ENCODE peak calls at places on chromosomes 16 and 17, in eight cellular contexts. One of them, this sample, is unnamed.
A peak's percentile ranks its signal among the peaks of the same experiment; 100 is the strongest.

GRCh38 chr16:75534560-75535205 is 1.2 kb downstream of the CHST5 start:
- DNase-seq in fibroblast of mammary gland: no peak
- DNase-seq in sciatic nerve: no peak
- DNase-seq in KBM-7: no peak
- DNase-seq in head of caudate nucleus: no peak
- DNase-seq in activated naive CD8-positive, alpha-beta T cell treated with anti-CD3 and anti-CD28 coated beads for 36 hours: no peak
- DNase-seq in anterior cingulate cortex: no peak
- DNase-seq in HFF-Myc: no peak
- DNase-seq in this sample: no peak

GRCh38 chr17:77834170-77835115 is 124.1 kb upstream of the TNRC6C start:
- DNase-seq in activated naive CD8-positive, alpha-beta T cell treated with anti-CD3 and anti-CD28 coated beads for 36 hours: peak; percentile 76
- DNase-seq in fibroblast of mammary gland: peak; percentile 86
- DNase-seq in HFF-Myc: no peak
- DNase-seq in sciatic nerve: peak; percentile 72
- DNase-seq in anterior cingulate cortex: peak; percentile 23
- DNase-seq in KBM-7: peak; percentile 56
- DNase-seq in head of caudate nucleus: no peak
- DNase-seq in this sample: peak; percentile 80

GRCh38 chr17:49862781-49863331 is 15.0 kb upstream of the TAC4 start:
- DNase-seq in KBM-7: no peak
- DNase-seq in anterior cingulate cortex: no peak
- DNase-seq in fibroblast of mammary gland: no peak
- DNase-seq in head of caudate nucleus: no peak
- DNase-seq in activated naive CD8-positive, alpha-beta T cell treated with anti-CD3 and anti-CD28 coated beads for 36 hours: no peak
- DNase-seq in HFF-Myc: no peak
- DNase-seq in sciatic nerve: no peak
- DNase-seq in this sample: no peak

GRCh38 chr17:74010903-74011302 is 192.6 kb upstream of the RPL38 start:
- DNase-seq in HFF-Myc: no peak
- DNase-seq in fibroblast of mammary gland: no peak
- DNase-seq in activated naive CD8-positive, alpha-beta T cell treated with anti-CD3 and anti-CD28 coated beads for 36 hours: no peak
- DNase-seq in KBM-7: no peak
- DNase-seq in anterior cingulate cortex: no peak
- DNase-seq in head of caudate nucleus: no peak
- DNase-seq in sciatic nerve: no peak
- DNase-seq in this sample: no peak

GRCh38 chr17:77375917-77376651 is 235.3 kb downstream of the SEC14L1 start:
- DNase-seq in HFF-Myc: no peak
- DNase-seq in sciatic nerve: no peak
- DNase-seq in fibroblast of mammary gland: peak; percentile 91
- DNase-seq in head of caudate nucleus: no peak
- DNase-seq in activated naive CD8-positive, alpha-beta T cell treated with anti-CD3 and anti-CD28 coated beads for 36 hours: peak; percentile 79
- DNase-seq in anterior cingulate cortex: no peak
- DNase-seq in KBM-7: no peak
- DNase-seq in this sample: no peak

GRCh38 chr17:76166906-76167305 is 25.9 kb upstream of the FOXJ1 start:
- DNase-seq in activated naive CD8-positive, alpha-beta T cell treated with anti-CD3 and anti-CD28 coated beads for 36 hours: no peak
- DNase-seq in anterior cingulate cortex: no peak
- DNase-seq in sciatic nerve: no peak
- DNase-seq in HFF-Myc: no peak
- DNase-seq in KBM-7: no peak
- DNase-seq in fibroblast of mammary gland: no peak
- DNase-seq in head of caudate nucleus: peak; percentile 44
- DNase-seq in this sample: no peak

GRCh38 chr16:52572656-52573055 is 25.7 kb upstream of the TOX3 start:
- DNase-seq in anterior cingulate cortex: no peak
- DNase-seq in activated naive CD8-positive, alpha-beta T cell treated with anti-CD3 and anti-CD28 coated beads for 36 hours: no peak
- DNase-seq in fibroblast of mammary gland: no peak
- DNase-seq in KBM-7: no peak
- DNase-seq in sciatic nerve: no peak
- DNase-seq in HFF-Myc: no peak
- DNase-seq in head of caudate nucleus: no peak
- DNase-seq in this sample: no peak

GRCh38 chr17:35243459-35244204 is 760 bp downstream of the SLFN5 start:
- DNase-seq in KBM-7: peak; percentile 45
- DNase-seq in head of caudate nucleus: no peak
- DNase-seq in activated naive CD8-positive, alpha-beta T cell treated with anti-CD3 and anti-CD28 coated beads for 36 hours: peak; percentile 68
- DNase-seq in sciatic nerve: peak; percentile 64
- DNase-seq in fibroblast of mammary gland: peak; percentile 84
- DNase-seq in anterior cingulate cortex: no peak
- DNase-seq in HFF-Myc: peak; percentile 72
- DNase-seq in this sample: no peak

GRCh38 chr17:40356906-40357861 is 7.4 kb downstream of the GJD3 start:
- DNase-seq in activated naive CD8-positive, alpha-beta T cell treated with anti-CD3 and anti-CD28 coated beads for 36 hours: no peak
- DNase-seq in head of caudate nucleus: no peak
- DNase-seq in fibroblast of mammary gland: no peak
- DNase-seq in sciatic nerve: peak; percentile 63
- DNase-seq in KBM-7: no peak
- DNase-seq in anterior cingulate cortex: no peak
- DNase-seq in HFF-Myc: no peak
- DNase-seq in this sample: no peak

GRCh38 chr17:72120878-72121163 is at the start of gene SOX9:
- DNase-seq in HFF-Myc: no peak
- DNase-seq in anterior cingulate cortex: peak; percentile 91
- DNase-seq in KBM-7: no peak
- DNase-seq in fibroblast of mammary gland: peak; percentile 81
- DNase-seq in head of caudate nucleus: peak; percentile 96
- DNase-seq in activated naive CD8-positive, alpha-beta T cell treated with anti-CD3 and anti-CD28 coated beads for 36 hours: no peak
- DNase-seq in sciatic nerve: peak; percentile 87
- DNase-seq in this sample: peak; percentile 97

GRCh38 chr17:76139801-76140660 is 1.0 kb downstream of the FOXJ1 start:
- DNase-seq in activated naive CD8-positive, alpha-beta T cell treated with anti-CD3 and anti-CD28 coated beads for 36 hours: peak; percentile 78
- DNase-seq in sciatic nerve: no peak
- DNase-seq in fibroblast of mammary gland: peak; percentile 7
- DNase-seq in head of caudate nucleus: no peak
- DNase-seq in KBM-7: no peak
- DNase-seq in anterior cingulate cortex: no peak
- DNase-seq in HFF-Myc: no peak
- DNase-seq in this sample: peak; percentile 56

GRCh38 chr17:43572368-43572980 is 26.3 kb upstream of the ETV4 start:
- DNase-seq in anterior cingulate cortex: no peak
- DNase-seq in HFF-Myc: no peak
- DNase-seq in sciatic nerve: no peak
- DNase-seq in KBM-7: no peak
- DNase-seq in head of caudate nucleus: no peak
- DNase-seq in fibroblast of mammary gland: no peak
- DNase-seq in activated naive CD8-positive, alpha-beta T cell treated with anti-CD3 and anti-CD28 coated beads for 36 hours: no peak
- DNase-seq in this sample: no peak

GRCh38 chr17:6374271-6374691 is 60.6 kb downstream of the AIPL1 start:
- DNase-seq in head of caudate nucleus: peak; percentile 19
- DNase-seq in anterior cingulate cortex: no peak
- DNase-seq in KBM-7: no peak
- DNase-seq in activated naive CD8-positive, alpha-beta T cell treated with anti-CD3 and anti-CD28 coated beads for 36 hours: no peak
- DNase-seq in fibroblast of mammary gland: no peak
- DNase-seq in sciatic nerve: no peak
- DNase-seq in HFF-Myc: no peak
- DNase-seq in this sample: no peak

GRCh38 chr17:4728124-4728523 is 3.1 kb upstream of the MED11 start:
- DNase-seq in KBM-7: no peak
- DNase-seq in fibroblast of mammary gland: no peak
- DNase-seq in head of caudate nucleus: no peak
- DNase-seq in HFF-Myc: no peak
- DNase-seq in activated naive CD8-positive, alpha-beta T cell treated with anti-CD3 and anti-CD28 coated beads for 36 hours: no peak
- DNase-seq in anterior cingulate cortex: no peak
- DNase-seq in sciatic nerve: no peak
- DNase-seq in this sample: no peak

GRCh38 chr16:87060026-87060986 is 256.9 kb downstream of the C16orf95 start:
- DNase-seq in activated naive CD8-positive, alpha-beta T cell treated with anti-CD3 and anti-CD28 coated beads for 36 hours: no peak
- DNase-seq in sciatic nerve: no peak
- DNase-seq in fibroblast of mammary gland: peak; percentile 45
- DNase-seq in head of caudate nucleus: no peak
- DNase-seq in KBM-7: no peak
- DNase-seq in HFF-Myc: no peak
- DNase-seq in anterior cingulate cortex: no peak
- DNase-seq in this sample: no peak

GRCh38 chr17:14311186-14311705 is 10.4 kb downstream of the HS3ST3B1 start:
- DNase-seq in sciatic nerve: no peak
- DNase-seq in head of caudate nucleus: no peak
- DNase-seq in anterior cingulate cortex: no peak
- DNase-seq in KBM-7: no peak
- DNase-seq in fibroblast of mammary gland: no peak
- DNase-seq in HFF-Myc: no peak
- DNase-seq in activated naive CD8-positive, alpha-beta T cell treated with anti-CD3 and anti-CD28 coated beads for 36 hours: no peak
- DNase-seq in this sample: no peak

GRCh38 chr17:79413591-79413990 is 197.3 kb downstream of the RBFOX3 start:
- DNase-seq in HFF-Myc: no peak
- DNase-seq in head of caudate nucleus: no peak
- DNase-seq in sciatic nerve: no peak
- DNase-seq in KBM-7: no peak
- DNase-seq in fibroblast of mammary gland: no peak
- DNase-seq in activated naive CD8-positive, alpha-beta T cell treated with anti-CD3 and anti-CD28 coated beads for 36 hours: no peak
- DNase-seq in anterior cingulate cortex: no peak
- DNase-seq in this sample: no peak

GRCh38 chr17:80427366-80428282 is 12.7 kb downstream of the ENDOV start:
- DNase-seq in activated naive CD8-positive, alpha-beta T cell treated with anti-CD3 and anti-CD28 coated beads for 36 hours: no peak
- DNase-seq in anterior cingulate cortex: no peak
- DNase-seq in sciatic nerve: no peak
- DNase-seq in KBM-7: no peak
- DNase-seq in head of caudate nucleus: no peak
- DNase-seq in fibroblast of mammary gland: no peak
- DNase-seq in HFF-Myc: no peak
- DNase-seq in this sample: peak; percentile 64

GRCh38 chr17:40191237-40192208 is 14.3 kb downstream of the RAPGEFL1 start:
- DNase-seq in HFF-Myc: peak; percentile 43
- DNase-seq in fibroblast of mammary gland: peak; percentile 81
- DNase-seq in sciatic nerve: peak; percentile 85
- DNase-seq in KBM-7: no peak
- DNase-seq in head of caudate nucleus: peak; percentile 80
- DNase-seq in activated naive CD8-positive, alpha-beta T cell treated with anti-CD3 and anti-CD28 coated beads for 36 hours: peak; percentile 76
- DNase-seq in anterior cingulate cortex: peak; percentile 64
- DNase-seq in this sample: peak; percentile 76

GRCh38 chr17:31560836-31561235 is 169.4 kb downstream of the RAB11FIP4 start:
- DNase-seq in anterior cingulate cortex: no peak
- DNase-seq in KBM-7: no peak
- DNase-seq in activated naive CD8-positive, alpha-beta T cell treated with anti-CD3 and anti-CD28 coated beads for 36 hours: no peak
- DNase-seq in HFF-Myc: no peak
- DNase-seq in fibroblast of mammary gland: peak; percentile 34
- DNase-seq in sciatic nerve: no peak
- DNase-seq in head of caudate nucleus: no peak
- DNase-seq in this sample: no peak

GRCh38 chr17:58572846-58573245 is 58.4 kb upstream of the MTMR4 start:
- DNase-seq in sciatic nerve: no peak
- DNase-seq in anterior cingulate cortex: no peak
- DNase-seq in fibroblast of mammary gland: no peak
- DNase-seq in activated naive CD8-positive, alpha-beta T cell treated with anti-CD3 and anti-CD28 coated beads for 36 hours: no peak
- DNase-seq in KBM-7: no peak
- DNase-seq in head of caudate nucleus: no peak
- DNase-seq in HFF-Myc: no peak
- DNase-seq in this sample: no peak

GRCh38 chr16:6016530-6017184 is 919.1 kb upstream of the EEF2KMT start:
- DNase-seq in head of caudate nucleus: no peak
- DNase-seq in fibroblast of mammary gland: peak; percentile 5
- DNase-seq in anterior cingulate cortex: no peak
- DNase-seq in activated naive CD8-positive, alpha-beta T cell treated with anti-CD3 and anti-CD28 coated beads for 36 hours: no peak
- DNase-seq in HFF-Myc: no peak
- DNase-seq in sciatic nerve: no peak
- DNase-seq in KBM-7: peak; percentile 42
- DNase-seq in this sample: no peak

GRCh38 chr16:12323007-12323699 is 346.6 kb downstream of the SNX29 start:
- DNase-seq in activated naive CD8-positive, alpha-beta T cell treated with anti-CD3 and anti-CD28 coated beads for 36 hours: peak; percentile 59
- DNase-seq in sciatic nerve: no peak
- DNase-seq in head of caudate nucleus: no peak
- DNase-seq in anterior cingulate cortex: no peak
- DNase-seq in KBM-7: peak; percentile 3
- DNase-seq in fibroblast of mammary gland: peak; percentile 17
- DNase-seq in HFF-Myc: no peak
- DNase-seq in this sample: no peak

GRCh38 chr17:77737442-77738265 is 220.8 kb upstream of the TNRC6C start:
- DNase-seq in anterior cingulate cortex: no peak
- DNase-seq in HFF-Myc: no peak
- DNase-seq in activated naive CD8-positive, alpha-beta T cell treated with anti-CD3 and anti-CD28 coated beads for 36 hours: no peak
- DNase-seq in KBM-7: no peak
- DNase-seq in sciatic nerve: peak; percentile 54
- DNase-seq in fibroblast of mammary gland: no peak
- DNase-seq in head of caudate nucleus: peak; percentile 5
- DNase-seq in this sample: peak; percentile 49

GRCh38 chr16:57310801-57311200 is 26.3 kb upstream of the PLLP start:
- DNase-seq in head of caudate nucleus: no peak
- DNase-seq in HFF-Myc: no peak
- DNase-seq in fibroblast of mammary gland: no peak
- DNase-seq in activated naive CD8-positive, alpha-beta T cell treated with anti-CD3 and anti-CD28 coated beads for 36 hours: no peak
- DNase-seq in anterior cingulate cortex: no peak
- DNase-seq in sciatic nerve: peak; percentile 40
- DNase-seq in KBM-7: no peak
- DNase-seq in this sample: no peak

GRCh38 chr17:62627904-62628603 is 584 bp downstream of the MRC2 start:
- DNase-seq in activated naive CD8-positive, alpha-beta T cell treated with anti-CD3 and anti-CD28 coated beads for 36 hours: peak; percentile 55
- DNase-seq in fibroblast of mammary gland: peak; percentile 80
- DNase-seq in HFF-Myc: peak; percentile 35
- DNase-seq in sciatic nerve: peak; percentile 82
- DNase-seq in anterior cingulate cortex: no peak
- DNase-seq in KBM-7: peak; percentile 81
- DNase-seq in head of caudate nucleus: peak; percentile 72
- DNase-seq in this sample: no peak

This sample was measured in RWPE2.